ENCODE peak calls at places on chromosomes 6 and 20, in five cellular contexts. One of them, this sample, is unnamed. For H3K36me3 and H3K27me3, the result is how much of the 10 kb centered on the place peaks cover.

GRCh38 chr6:5787054-5787720 is 219.5 kb downstream of the NRN1 start:
- DNase-seq in bronchial epithelial cell: no peak
- DNase-seq in HCT116: no peak
- DNase-seq in right atrium auricular region: no peak
- DNase-seq in esophagus squamous epithelium: no peak
- DNase-seq in this sample: no peak

GRCh38 chr6:23244300-23244699 is 674.9 kb downstream of the HDGFL1 start:
- DNase-seq in bronchial epithelial cell: peak
- DNase-seq in HCT116: no peak
- DNase-seq in right atrium auricular region: no peak
- DNase-seq in esophagus squamous epithelium: no peak
- DNase-seq in this sample: peak

GRCh38 chr20:54668271-54669053 is 193.1 kb downstream of the DOK5 start:
- DNase-seq in right atrium auricular region: no peak
- DNase-seq in bronchial epithelial cell: peak
- DNase-seq in esophagus squamous epithelium: no peak
- DNase-seq in HCT116: no peak
- DNase-seq in this sample: no peak

GRCh38 chr20:51889466-51889865 is 87.1 kb upstream of the SALL4 start:
- DNase-seq in bronchial epithelial cell: no peak
- DNase-seq in right atrium auricular region: no peak
- DNase-seq in esophagus squamous epithelium: no peak
- DNase-seq in HCT116: no peak
- DNase-seq in this sample: no peak

GRCh38 chr20:48205786-48206185 is 420.5 kb upstream of the SULF2 start:
- DNase-seq in esophagus squamous epithelium: no peak
- DNase-seq in HCT116: no peak
- DNase-seq in right atrium auricular region: no peak
- DNase-seq in bronchial epithelial cell: no peak
- DNase-seq in this sample: no peak

GRCh38 chr6:108746841-108747575 is 101.2 kb upstream of the ARMC2 start:
- DNase-seq in esophagus squamous epithelium: no peak
- DNase-seq in bronchial epithelial cell: no peak
- DNase-seq in HCT116: no peak
- DNase-seq in right atrium auricular region: no peak
- DNase-seq in this sample: no peak

GRCh38 chr20:5356921-5357320 is 40.2 kb upstream of the PROKR2 start:
- DNase-seq in esophagus squamous epithelium: no peak
- DNase-seq in right atrium auricular region: no peak
- DNase-seq in HCT116: no peak
- DNase-seq in bronchial epithelial cell: no peak
- DNase-seq in this sample: no peak

GRCh38 chr6:96939019-96939805 is 14.7 kb downstream of the KLHL32 start:
- DNase-seq in esophagus squamous epithelium: no peak
- DNase-seq in HCT116: peak
- DNase-seq in bronchial epithelial cell: peak
- DNase-seq in right atrium auricular region: no peak
- DNase-seq in this sample: peak

GRCh38 chr6:3312604-3313167 is 53.9 kb downstream of the PSMG4 start:
- DNase-seq in bronchial epithelial cell: no peak
- DNase-seq in esophagus squamous epithelium: no peak
- DNase-seq in right atrium auricular region: no peak
- DNase-seq in HCT116: no peak
- DNase-seq in this sample: no peak

GRCh38 chr6:51959744-51960383 is 127.5 kb downstream of the PKHD1 start:
- DNase-seq in right atrium auricular region: no peak
- DNase-seq in esophagus squamous epithelium: no peak
- DNase-seq in HCT116: peak
- DNase-seq in bronchial epithelial cell: peak
- DNase-seq in this sample: peak

GRCh38 chr20:48080583-48080982 is 295.3 kb upstream of the SULF2 start:
- DNase-seq in right atrium auricular region: no peak
- DNase-seq in HCT116: no peak
- DNase-seq in esophagus squamous epithelium: no peak
- DNase-seq in bronchial epithelial cell: no peak
- DNase-seq in this sample: no peak

GRCh38 chr6:53956068-53956711 is 155.1 kb upstream of the MLIP start:
- DNase-seq in esophagus squamous epithelium: no peak
- DNase-seq in bronchial epithelial cell: peak
- DNase-seq in right atrium auricular region: no peak
- DNase-seq in HCT116: peak
- DNase-seq in this sample: no peak

GRCh38 chr6:41442800-41443501 is 103.2 kb upstream of the FOXP4 start:
- DNase-seq in bronchial epithelial cell: no peak
- DNase-seq in esophagus squamous epithelium: no peak
- DNase-seq in right atrium auricular region: no peak
- DNase-seq in HCT116: no peak
- DNase-seq in this sample: no peak

GRCh38 chr6:129499871-129500219 is 210.1 kb downstream of the ARHGAP18 start:
- DNase-seq in right atrium auricular region: no peak
- DNase-seq in bronchial epithelial cell: no peak
- DNase-seq in esophagus squamous epithelium: no peak
- DNase-seq in HCT116: no peak
- DNase-seq in this sample: no peak

GRCh38 chr20:59526242-59527225 is 77.8 kb upstream of the PHACTR3 start:
- DNase-seq in HCT116: no peak
- DNase-seq in right atrium auricular region: no peak
- DNase-seq in esophagus squamous epithelium: no peak
- DNase-seq in bronchial epithelial cell: no peak
- DNase-seq in this sample: no peak

GRCh38 chr6:54987906-54988305 is 141.3 kb downstream of the FAM83B start:
- DNase-seq in right atrium auricular region: no peak
- DNase-seq in HCT116: no peak
- DNase-seq in esophagus squamous epithelium: no peak
- DNase-seq in bronchial epithelial cell: no peak
- DNase-seq in this sample: no peak

GRCh38 chr20:14341782-14342181 is 4.4 kb upstream of the FLRT3 start:
- DNase-seq in bronchial epithelial cell: no peak
- DNase-seq in esophagus squamous epithelium: no peak
- DNase-seq in right atrium auricular region: no peak
- DNase-seq in HCT116: no peak
- DNase-seq in this sample: no peak

GRCh38 chr6:133553652-133554051 is 312.5 kb downstream of the EYA4 start:
- DNase-seq in HCT116: peak
- DNase-seq in bronchial epithelial cell: peak
- DNase-seq in esophagus squamous epithelium: no peak
- DNase-seq in right atrium auricular region: no peak
- DNase-seq in this sample: no peak

GRCh38 chr6:165658395-165659058 is 4.5 kb downstream of the PDE10A start:
- DNase-seq in esophagus squamous epithelium: no peak
- DNase-seq in bronchial epithelial cell: no peak
- DNase-seq in right atrium auricular region: no peak
- DNase-seq in HCT116: no peak
- DNase-seq in this sample: no peak

GRCh38 chr6:95530176-95530799 is 47.0 kb upstream of the MANEA start:
- DNase-seq in HCT116: no peak
- DNase-seq in esophagus squamous epithelium: no peak
- DNase-seq in right atrium auricular region: no peak
- DNase-seq in bronchial epithelial cell: no peak
- DNase-seq in this sample: no peak

GRCh38 chr6:36542041-36542440 is 5.2 kb downstream of the STK38 start:
- DNase-seq in esophagus squamous epithelium: no peak
- DNase-seq in bronchial epithelial cell: no peak
- DNase-seq in HCT116: no peak
- DNase-seq in right atrium auricular region: no peak
- DNase-seq in this sample: no peak

GRCh38 chr6:84033523-84034451 is at the start of gene MRAP2:
- DNase-seq in bronchial epithelial cell: no peak
- DNase-seq in esophagus squamous epithelium: no peak
- DNase-seq in HCT116: no peak
- DNase-seq in right atrium auricular region: no peak
- DNase-seq in this sample: no peak

GRCh38 chr6:117711369-117711768 is 36.1 kb downstream of the NUS1 start:
- DNase-seq in HCT116: no peak
- DNase-seq in right atrium auricular region: no peak
- DNase-seq in esophagus squamous epithelium: no peak
- DNase-seq in bronchial epithelial cell: peak
- DNase-seq in this sample: no peak

GRCh38 chr6:37502703-37503485 is 3.2 kb upstream of the CCDC167 start:
- DNase-seq in esophagus squamous epithelium: no peak
- DNase-seq in bronchial epithelial cell: no peak
- DNase-seq in HCT116: no peak
- DNase-seq in right atrium auricular region: no peak
- DNase-seq in this sample: no peak

GRCh38 chr6:124714728-124715127 is 247.5 kb upstream of the RNF217 start:
- DNase-seq in esophagus squamous epithelium: no peak
- DNase-seq in HCT116: no peak
- DNase-seq in bronchial epithelial cell: no peak
- DNase-seq in right atrium auricular region: no peak
- DNase-seq in this sample: no peak

DNA sequence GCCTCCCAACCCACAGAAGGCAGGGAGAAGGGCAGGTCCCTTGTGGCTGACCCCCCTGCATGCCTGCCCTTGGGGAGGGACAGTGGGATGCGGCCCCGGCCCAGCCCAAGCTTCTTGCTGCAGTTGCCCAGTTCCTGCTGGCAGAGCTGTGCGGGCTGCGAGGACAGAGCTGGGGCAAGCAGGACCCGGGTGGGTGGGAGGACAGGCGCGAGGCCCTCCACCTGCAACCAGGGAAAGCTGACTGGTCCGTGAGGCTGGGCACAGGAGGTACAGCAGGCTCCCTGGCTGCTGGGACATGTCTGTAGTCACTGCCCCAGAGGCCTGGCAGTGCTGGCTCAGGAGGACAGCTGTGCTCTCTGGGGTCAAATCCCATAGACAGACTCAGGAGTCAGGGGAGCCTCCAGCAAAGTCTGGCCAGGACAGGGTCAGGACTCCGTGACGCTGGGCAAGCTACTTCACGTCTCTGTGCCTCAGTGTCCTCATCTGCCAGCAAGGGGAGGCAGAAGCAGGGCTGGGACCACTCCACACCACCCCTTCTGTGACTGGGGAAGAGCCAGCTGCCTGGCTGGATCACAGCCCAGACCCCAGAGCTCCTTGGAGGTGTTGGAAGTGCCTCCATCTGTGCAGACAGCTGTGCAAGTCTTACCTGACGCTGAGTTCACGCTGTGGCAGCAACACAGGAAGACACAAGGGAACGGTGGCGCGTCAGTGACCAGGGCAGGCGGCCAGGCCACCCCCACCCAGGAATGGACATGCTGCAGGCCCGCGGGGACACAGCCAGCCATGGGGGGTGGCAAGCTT is 13.0 kb downstream of the UCKL1 start:
- DNase-seq in bronchial epithelial cell: no peak
- DNase-seq in HCT116: no peak
- DNase-seq in esophagus squamous epithelium: no peak
- DNase-seq in right atrium auricular region: no peak
- DNase-seq in this sample: no peak
- H3K36me3 ChIP-seq in bronchial epithelial cell: under half
- H3K36me3 ChIP-seq in HCT116: under half
- H3K36me3 ChIP-seq in esophagus squamous epithelium: half or more
- H3K36me3 ChIP-seq in right atrium auricular region: half or more
- H3K36me3 ChIP-seq in this sample: under half

GRCh38 chr20:24617757-24618450 is 148.5 kb downstream of the SYNDIG1 start:
- DNase-seq in right atrium auricular region: no peak
- DNase-seq in bronchial epithelial cell: no peak
- DNase-seq in esophagus squamous epithelium: no peak
- DNase-seq in HCT116: no peak
- DNase-seq in this sample: no peak

GRCh38 chr20:24620937-24621519 is 151.6 kb downstream of the SYNDIG1 start:
- DNase-seq in esophagus squamous epithelium: no peak
- DNase-seq in HCT116: no peak
- DNase-seq in right atrium auricular region: no peak
- DNase-seq in bronchial epithelial cell: no peak
- DNase-seq in this sample: no peak

GRCh38 chr20:24617080-24617432 is 147.6 kb downstream of the SYNDIG1 start:
- DNase-seq in bronchial epithelial cell: no peak
- DNase-seq in right atrium auricular region: no peak
- DNase-seq in esophagus squamous epithelium: no peak
- DNase-seq in HCT116: no peak
- DNase-seq in this sample: no peak

GRCh38 chr20:24618739-24619138 is 149.3 kb downstream of the SYNDIG1 start:
- DNase-seq in right atrium auricular region: no peak
- DNase-seq in HCT116: no peak
- DNase-seq in bronchial epithelial cell: no peak
- DNase-seq in esophagus squamous epithelium: no peak
- DNase-seq in this sample: no peak

DNA sequence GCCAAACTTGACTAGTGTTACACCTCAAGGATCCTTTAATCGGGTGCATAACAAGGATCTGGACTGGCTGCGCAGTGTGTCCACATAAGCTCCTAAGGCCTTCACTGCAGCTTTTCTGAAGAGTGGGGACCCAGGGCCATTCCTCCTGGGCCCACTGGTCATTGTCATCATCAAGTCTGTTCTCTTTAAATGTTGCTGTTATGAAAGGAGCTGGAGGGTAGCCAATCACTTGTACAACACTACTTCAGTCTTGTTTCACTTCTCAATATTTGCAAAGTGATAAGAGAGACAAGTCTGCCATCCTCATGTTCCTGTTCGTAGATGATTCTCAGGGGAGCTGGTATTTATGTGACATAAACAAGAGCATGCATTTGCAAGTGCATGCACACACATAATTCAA is 149.8 kb downstream of the SYNDIG1 start:
- DNase-seq in HCT116: no peak
- DNase-seq in right atrium auricular region: no peak
- DNase-seq in bronchial epithelial cell: no peak
- DNase-seq in esophagus squamous epithelium: no peak
- DNase-seq in this sample: no peak
- TF ChIP-seq CTCF in HCT116: no peak
- TF ChIP-seq CTCF in right atrium auricular region: no peak
- TF ChIP-seq CTCF in bronchial epithelial cell: no peak
- TF ChIP-seq CTCF in esophagus squamous epithelium: no peak
- TF ChIP-seq CTCF in this sample: no peak

DNA sequence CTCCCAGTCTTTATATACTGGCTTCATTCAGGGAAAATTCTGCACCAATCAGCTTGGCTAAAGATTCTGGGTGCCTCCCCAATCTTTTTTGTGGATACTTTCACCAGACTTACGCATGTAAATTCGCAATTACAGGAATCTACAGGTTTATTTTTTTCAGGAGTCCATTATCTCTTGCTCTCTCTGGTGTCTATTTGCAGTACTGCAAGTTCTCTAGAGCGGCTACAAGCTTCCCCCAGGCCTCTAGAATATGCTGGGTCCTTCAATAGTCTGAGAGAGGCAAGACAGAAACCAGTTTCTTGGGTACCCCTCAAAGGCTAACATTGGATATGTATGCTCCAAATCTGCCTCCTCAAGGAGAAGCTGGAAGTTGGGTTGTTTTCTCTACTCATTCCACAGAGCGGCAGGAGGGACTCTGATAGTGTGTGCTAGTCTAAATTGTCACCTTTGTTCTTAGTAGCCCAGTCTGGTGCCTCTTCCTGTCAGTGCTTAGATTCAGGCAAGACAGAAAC is 58.5 kb downstream of the SUN5 start:
- DNase-seq in bronchial epithelial cell: peak
- DNase-seq in HCT116: peak
- DNase-seq in esophagus squamous epithelium: no peak
- DNase-seq in right atrium auricular region: no peak
- DNase-seq in this sample: peak
- H3K27me3 ChIP-seq in bronchial epithelial cell: under half
- H3K27me3 ChIP-seq in HCT116: under half
- H3K27me3 ChIP-seq in esophagus squamous epithelium: under half
- H3K27me3 ChIP-seq in right atrium auricular region: under half
- H3K27me3 ChIP-seq in this sample: under half

DNA sequence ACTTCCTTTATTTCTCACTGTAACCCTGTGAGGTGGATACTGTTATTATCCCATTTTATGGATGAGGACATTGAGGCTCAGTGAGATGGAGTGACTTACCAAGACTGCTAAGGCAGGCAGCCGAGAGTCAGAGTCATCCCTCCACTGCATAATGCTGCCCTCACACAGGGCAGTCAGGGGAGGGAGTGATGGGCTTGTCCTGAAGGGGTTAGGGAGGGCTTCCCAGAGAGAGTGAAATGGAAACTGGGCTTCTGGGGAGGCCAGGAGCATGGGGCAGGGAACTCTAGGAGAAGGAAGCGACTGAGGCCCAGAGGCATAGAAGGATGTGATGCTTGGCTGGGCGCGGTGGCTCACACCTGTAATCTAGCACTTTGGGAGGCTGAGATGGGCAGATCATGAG is 31.1 kb downstream of the TM9SF4 start:
- DNase-seq in bronchial epithelial cell: no peak
- DNase-seq in right atrium auricular region: no peak
- DNase-seq in HCT116: no peak
- DNase-seq in esophagus squamous epithelium: no peak
- DNase-seq in this sample: no peak
- H3K36me3 ChIP-seq in bronchial epithelial cell: under half
- H3K36me3 ChIP-seq in right atrium auricular region: half or more
- H3K36me3 ChIP-seq in HCT116: half or more
- H3K36me3 ChIP-seq in esophagus squamous epithelium: half or more
- H3K36me3 ChIP-seq in this sample: under half

This sample was measured in kidney epithelial cell.